ENCODE peak calls at places on chromosome 1, in ten cellular contexts. One of them, this sample, is unnamed.

GRCh38 chr1:30132602-30133271 is 590.6 kb downstream of the MATN1 start:
- DNase-seq in cardiac muscle cell: no peak
- DNase-seq in ovary: no peak
- DNase-seq in lower lobe of right lung: no peak
- DNase-seq in heart left ventricle: no peak
- DNase-seq in A549: no peak
- DNase-seq in gastrocnemius medialis: no peak
- DNase-seq in AG04450: no peak
- DNase-seq in HL-60: no peak
- DNase-seq in left lung: no peak
- DNase-seq in this sample: no peak

GRCh38 chr1:159211331-159212136 is 6.9 kb downstream of the ACKR1 start:
- DNase-seq in gastrocnemius medialis: no peak
- DNase-seq in cardiac muscle cell: peak
- DNase-seq in lower lobe of right lung: no peak
- DNase-seq in A549: peak
- DNase-seq in AG04450: no peak
- DNase-seq in heart left ventricle: no peak
- DNase-seq in HL-60: no peak
- DNase-seq in ovary: no peak
- DNase-seq in left lung: no peak
- DNase-seq in this sample: no peak

GRCh38 chr1:233281711-233282581 is 13.6 kb downstream of the PCNX2 start:
- DNase-seq in A549: no peak
- DNase-seq in cardiac muscle cell: no peak
- DNase-seq in gastrocnemius medialis: no peak
- DNase-seq in lower lobe of right lung: no peak
- DNase-seq in heart left ventricle: no peak
- DNase-seq in left lung: no peak
- DNase-seq in ovary: no peak
- DNase-seq in HL-60: no peak
- DNase-seq in AG04450: no peak
- DNase-seq in this sample: no peak

GRCh38 chr1:46747683-46748288 is 28.9 kb upstream of the EFCAB14 start:
- DNase-seq in heart left ventricle: no peak
- DNase-seq in HL-60: no peak
- DNase-seq in cardiac muscle cell: peak
- DNase-seq in left lung: no peak
- DNase-seq in AG04450: peak
- DNase-seq in lower lobe of right lung: no peak
- DNase-seq in gastrocnemius medialis: peak
- DNase-seq in A549: peak
- DNase-seq in ovary: no peak
- DNase-seq in this sample: no peak

GRCh38 chr1:70497152-70497551 is 86.1 kb downstream of the CTH start:
- DNase-seq in heart left ventricle: no peak
- DNase-seq in ovary: no peak
- DNase-seq in lower lobe of right lung: no peak
- DNase-seq in cardiac muscle cell: no peak
- DNase-seq in gastrocnemius medialis: no peak
- DNase-seq in A549: no peak
- DNase-seq in HL-60: no peak
- DNase-seq in left lung: no peak
- DNase-seq in AG04450: no peak
- DNase-seq in this sample: no peak

GRCh38 chr1:237799762-237800474 is 90.8 kb downstream of the ZP4 start:
- DNase-seq in A549: peak
- DNase-seq in cardiac muscle cell: peak
- DNase-seq in heart left ventricle: no peak
- DNase-seq in lower lobe of right lung: no peak
- DNase-seq in HL-60: peak
- DNase-seq in left lung: no peak
- DNase-seq in gastrocnemius medialis: no peak
- DNase-seq in AG04450: no peak
- DNase-seq in ovary: no peak
- DNase-seq in this sample: no peak

GRCh38 chr1:230809205-230809990 is 58.9 kb downstream of the C1orf198 start:
- DNase-seq in gastrocnemius medialis: peak
- DNase-seq in cardiac muscle cell: no peak
- DNase-seq in heart left ventricle: no peak
- DNase-seq in lower lobe of right lung: no peak
- DNase-seq in left lung: no peak
- DNase-seq in AG04450: no peak
- DNase-seq in ovary: no peak
- DNase-seq in A549: no peak
- DNase-seq in HL-60: no peak
- DNase-seq in this sample: peak

GRCh38 chr1:119987689-119988088 is 81.8 kb downstream of the NOTCH2 start:
- DNase-seq in AG04450: no peak
- DNase-seq in ovary: no peak
- DNase-seq in gastrocnemius medialis: no peak
- DNase-seq in lower lobe of right lung: no peak
- DNase-seq in HL-60: no peak
- DNase-seq in left lung: no peak
- DNase-seq in heart left ventricle: no peak
- DNase-seq in cardiac muscle cell: no peak
- DNase-seq in A549: no peak
- DNase-seq in this sample: no peak

GRCh38 chr1:116911166-116911553 is 1.4 kb downstream of the PTGFRN start:
- DNase-seq in ovary: no peak
- DNase-seq in left lung: no peak
- DNase-seq in lower lobe of right lung: no peak
- DNase-seq in HL-60: no peak
- DNase-seq in A549: no peak
- DNase-seq in cardiac muscle cell: no peak
- DNase-seq in AG04450: no peak
- DNase-seq in heart left ventricle: no peak
- DNase-seq in gastrocnemius medialis: no peak
- DNase-seq in this sample: no peak

GRCh38 chr1:55727010-55727409 is 511.8 kb upstream of the USP24 start:
- DNase-seq in cardiac muscle cell: no peak
- DNase-seq in AG04450: no peak
- DNase-seq in gastrocnemius medialis: no peak
- DNase-seq in lower lobe of right lung: no peak
- DNase-seq in A549: peak
- DNase-seq in left lung: no peak
- DNase-seq in ovary: no peak
- DNase-seq in heart left ventricle: no peak
- DNase-seq in HL-60: no peak
- DNase-seq in this sample: no peak

GRCh38 chr1:149843302-149844041 is 55.9 kb upstream of the BOLA1 start:
- DNase-seq in heart left ventricle: no peak
- DNase-seq in gastrocnemius medialis: no peak
- DNase-seq in cardiac muscle cell: peak
- DNase-seq in A549: no peak
- DNase-seq in AG04450: no peak
- DNase-seq in lower lobe of right lung: no peak
- DNase-seq in ovary: peak
- DNase-seq in left lung: no peak
- DNase-seq in HL-60: no peak
- DNase-seq in this sample: no peak

GRCh38 chr1:77375990-77376389 is 94.2 kb downstream of the AK5 start:
- DNase-seq in left lung: no peak
- DNase-seq in HL-60: no peak
- DNase-seq in AG04450: no peak
- DNase-seq in lower lobe of right lung: no peak
- DNase-seq in ovary: no peak
- DNase-seq in A549: no peak
- DNase-seq in gastrocnemius medialis: no peak
- DNase-seq in cardiac muscle cell: peak
- DNase-seq in heart left ventricle: no peak
- DNase-seq in this sample: no peak

GRCh38 chr1:221171768-221172167 is 292.5 kb downstream of the HLX start:
- DNase-seq in HL-60: no peak
- DNase-seq in lower lobe of right lung: no peak
- DNase-seq in ovary: no peak
- DNase-seq in heart left ventricle: no peak
- DNase-seq in gastrocnemius medialis: no peak
- DNase-seq in cardiac muscle cell: no peak
- DNase-seq in AG04450: no peak
- DNase-seq in A549: no peak
- DNase-seq in left lung: no peak
- DNase-seq in this sample: no peak

GRCh38 chr1:170513138-170513537 is 18.8 kb upstream of the GORAB start:
- DNase-seq in heart left ventricle: no peak
- DNase-seq in gastrocnemius medialis: no peak
- DNase-seq in left lung: no peak
- DNase-seq in cardiac muscle cell: no peak
- DNase-seq in lower lobe of right lung: no peak
- DNase-seq in HL-60: no peak
- DNase-seq in AG04450: no peak
- DNase-seq in A549: peak
- DNase-seq in ovary: no peak
- DNase-seq in this sample: no peak

GRCh38 chr1:55064861-55065263 is 25.5 kb downstream of the PCSK9 start:
- DNase-seq in heart left ventricle: no peak
- DNase-seq in HL-60: no peak
- DNase-seq in lower lobe of right lung: no peak
- DNase-seq in gastrocnemius medialis: peak
- DNase-seq in A549: peak
- DNase-seq in AG04450: peak
- DNase-seq in ovary: no peak
- DNase-seq in left lung: no peak
- DNase-seq in cardiac muscle cell: no peak
- DNase-seq in this sample: no peak

GRCh38 chr1:174812656-174813055 is 187.1 kb upstream of the CACYBP start:
- DNase-seq in HL-60: no peak
- DNase-seq in left lung: no peak
- DNase-seq in heart left ventricle: no peak
- DNase-seq in lower lobe of right lung: no peak
- DNase-seq in AG04450: no peak
- DNase-seq in ovary: no peak
- DNase-seq in gastrocnemius medialis: no peak
- DNase-seq in cardiac muscle cell: no peak
- DNase-seq in A549: peak
- DNase-seq in this sample: no peak

GRCh38 chr1:89616844-89617627 is 15.9 kb upstream of the LRRC8C start:
- DNase-seq in A549: no peak
- DNase-seq in heart left ventricle: no peak
- DNase-seq in HL-60: no peak
- DNase-seq in cardiac muscle cell: no peak
- DNase-seq in AG04450: no peak
- DNase-seq in left lung: no peak
- DNase-seq in lower lobe of right lung: no peak
- DNase-seq in gastrocnemius medialis: no peak
- DNase-seq in ovary: no peak
- DNase-seq in this sample: no peak

GRCh38 chr1:53076165-53076564 is 14.2 kb downstream of the PODN start:
- DNase-seq in cardiac muscle cell: no peak
- DNase-seq in gastrocnemius medialis: no peak
- DNase-seq in A549: no peak
- DNase-seq in heart left ventricle: peak
- DNase-seq in HL-60: no peak
- DNase-seq in lower lobe of right lung: peak
- DNase-seq in ovary: no peak
- DNase-seq in left lung: peak
- DNase-seq in AG04450: no peak
- DNase-seq in this sample: no peak

GRCh38 chr1:197319631-197320030 is 51.6 kb downstream of the CRB1 start:
- DNase-seq in gastrocnemius medialis: no peak
- DNase-seq in AG04450: no peak
- DNase-seq in cardiac muscle cell: no peak
- DNase-seq in A549: no peak
- DNase-seq in HL-60: no peak
- DNase-seq in heart left ventricle: no peak
- DNase-seq in left lung: no peak
- DNase-seq in lower lobe of right lung: no peak
- DNase-seq in ovary: no peak
- DNase-seq in this sample: no peak

GRCh38 chr1:65952692-65953091 is 160.0 kb downstream of the PDE4B start:
- DNase-seq in AG04450: no peak
- DNase-seq in left lung: no peak
- DNase-seq in A549: no peak
- DNase-seq in lower lobe of right lung: no peak
- DNase-seq in ovary: no peak
- DNase-seq in heart left ventricle: no peak
- DNase-seq in cardiac muscle cell: no peak
- DNase-seq in gastrocnemius medialis: no peak
- DNase-seq in HL-60: no peak
- DNase-seq in this sample: no peak
- TF ChIP-seq CTCF in AG04450: no peak
- TF ChIP-seq CTCF in left lung: no peak
- TF ChIP-seq CTCF in A549: no peak
- TF ChIP-seq CTCF in lower lobe of right lung: no peak
- TF ChIP-seq CTCF in ovary: no peak
- TF ChIP-seq CTCF in heart left ventricle: no peak
- TF ChIP-seq CTCF in cardiac muscle cell: no peak
- TF ChIP-seq CTCF in gastrocnemius medialis: no peak
- TF ChIP-seq CTCF in HL-60: no peak
- TF ChIP-seq CTCF in this sample: no peak

GRCh38 chr1:1597275-1597930 is 2.5 kb downstream of the FNDC10 start:
- DNase-seq in cardiac muscle cell: peak
- DNase-seq in lower lobe of right lung: no peak
- DNase-seq in ovary: no peak
- DNase-seq in A549: peak
- DNase-seq in gastrocnemius medialis: no peak
- DNase-seq in heart left ventricle: no peak
- DNase-seq in HL-60: no peak
- DNase-seq in AG04450: no peak
- DNase-seq in left lung: no peak
- DNase-seq in this sample: no peak
- TF ChIP-seq CTCF in cardiac muscle cell: peak
- TF ChIP-seq CTCF in lower lobe of right lung: peak
- TF ChIP-seq CTCF in ovary: no peak
- TF ChIP-seq CTCF in A549: no peak
- TF ChIP-seq CTCF in gastrocnemius medialis: no peak
- TF ChIP-seq CTCF in heart left ventricle: no peak
- TF ChIP-seq CTCF in HL-60: no peak
- TF ChIP-seq CTCF in AG04450: peak
- TF ChIP-seq CTCF in left lung: no peak
- TF ChIP-seq CTCF in this sample: peak

DNA sequence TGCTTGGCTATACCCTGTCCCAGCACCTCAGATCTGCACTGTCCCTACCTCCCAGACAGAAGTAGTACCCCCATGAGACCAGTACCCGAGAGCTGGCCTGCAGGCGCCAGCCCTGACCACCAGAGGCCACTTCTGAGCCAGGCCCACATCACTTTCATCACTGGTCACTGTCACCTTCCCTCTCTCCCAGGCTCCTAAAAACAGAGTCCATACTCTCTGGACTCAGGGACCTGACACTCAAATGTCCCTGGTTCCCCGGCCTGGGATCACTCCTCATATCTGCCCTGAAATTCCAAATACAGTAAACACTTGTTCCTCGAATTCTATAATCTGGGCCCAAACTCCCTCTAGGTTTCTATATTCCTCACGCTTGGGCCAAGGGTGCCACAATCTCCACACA is 18.7 kb downstream of the TMEM53 start:
- DNase-seq in A549: peak
- DNase-seq in gastrocnemius medialis: no peak
- DNase-seq in cardiac muscle cell: peak
- DNase-seq in HL-60: no peak
- DNase-seq in left lung: no peak
- DNase-seq in ovary: no peak
- DNase-seq in AG04450: no peak
- DNase-seq in heart left ventricle: no peak
- DNase-seq in lower lobe of right lung: no peak
- DNase-seq in this sample: no peak
- TF ChIP-seq CTCF in A549: peak
- TF ChIP-seq CTCF in gastrocnemius medialis: peak
- TF ChIP-seq CTCF in cardiac muscle cell: peak
- TF ChIP-seq CTCF in HL-60: peak
- TF ChIP-seq CTCF in left lung: peak
- TF ChIP-seq CTCF in ovary: no peak
- TF ChIP-seq CTCF in AG04450: peak
- TF ChIP-seq CTCF in heart left ventricle: peak
- TF ChIP-seq CTCF in lower lobe of right lung: peak
- TF ChIP-seq CTCF in this sample: peak

GRCh38 chr1:84442256-84442655 is 36.8 kb upstream of the RPF1 start:
- DNase-seq in ovary: no peak
- DNase-seq in left lung: no peak
- DNase-seq in gastrocnemius medialis: no peak
- DNase-seq in cardiac muscle cell: peak
- DNase-seq in HL-60: peak
- DNase-seq in lower lobe of right lung: no peak
- DNase-seq in A549: peak
- DNase-seq in AG04450: peak
- DNase-seq in heart left ventricle: no peak
- DNase-seq in this sample: no peak
- TF ChIP-seq CTCF in ovary: no peak
- TF ChIP-seq CTCF in left lung: peak
- TF ChIP-seq CTCF in gastrocnemius medialis: peak
- TF ChIP-seq CTCF in cardiac muscle cell: peak
- TF ChIP-seq CTCF in HL-60: peak
- TF ChIP-seq CTCF in lower lobe of right lung: peak
- TF ChIP-seq CTCF in A549: peak
- TF ChIP-seq CTCF in AG04450: peak
- TF ChIP-seq CTCF in heart left ventricle: peak
- TF ChIP-seq CTCF in this sample: peak